ENCODE peak calls at places on chromosomes 6 and 20, in five cellular contexts. One of them, this sample, is unnamed.

GRCh38 chr20:57772349-57772964 is 62.6 kb upstream of the PMEPA1 start:
- DNase-seq in ovary: no peak
- DNase-seq in mesenchymal stem cell: no peak
- DNase-seq in CD4-positive, alpha-beta T cell: no peak
- DNase-seq in mesendoderm: peak; percentile 88
- DNase-seq in this sample: peak; percentile 30

GRCh38 chr6:163588211-163588919 is 173.8 kb downstream of the QKI start:
- DNase-seq in mesenchymal stem cell: peak; percentile 26
- DNase-seq in ovary: no peak
- DNase-seq in mesendoderm: no peak
- DNase-seq in CD4-positive, alpha-beta T cell: no peak
- DNase-seq in this sample: no peak

GRCh38 chr20:63538204-63539091 is 1.3 kb upstream of the PTK6 start:
- DNase-seq in mesendoderm: no peak
- DNase-seq in ovary: no peak
- DNase-seq in mesenchymal stem cell: peak; percentile 60
- DNase-seq in CD4-positive, alpha-beta T cell: no peak
- DNase-seq in this sample: no peak

GRCh38 chr6:151327079-151327478 is 64.3 kb downstream of the ZBTB2 start:
- DNase-seq in ovary: no peak
- DNase-seq in mesendoderm: no peak
- DNase-seq in CD4-positive, alpha-beta T cell: no peak
- DNase-seq in mesenchymal stem cell: no peak
- DNase-seq in this sample: no peak

GRCh38 chr20:43558412-43559146 is at the start of gene SGK2:
- DNase-seq in ovary: no peak
- DNase-seq in mesendoderm: peak; percentile 28
- DNase-seq in mesenchymal stem cell: peak; percentile 61
- DNase-seq in CD4-positive, alpha-beta T cell: no peak
- DNase-seq in this sample: peak; percentile 60

GRCh38 chr20:4272225-4272624 is 256.9 kb upstream of the RNF24 start:
- DNase-seq in ovary: no peak
- DNase-seq in mesenchymal stem cell: no peak
- DNase-seq in CD4-positive, alpha-beta T cell: no peak
- DNase-seq in mesendoderm: no peak
- DNase-seq in this sample: no peak

GRCh38 chr6:142856857-142857608 is 87.9 kb downstream of the HIVEP2 start:
- DNase-seq in CD4-positive, alpha-beta T cell: peak; percentile 27
- DNase-seq in ovary: no peak
- DNase-seq in mesendoderm: no peak
- DNase-seq in mesenchymal stem cell: no peak
- DNase-seq in this sample: no peak

GRCh38 chr6:140155727-140156126 is 781.3 kb upstream of the CITED2 start:
- DNase-seq in CD4-positive, alpha-beta T cell: no peak
- DNase-seq in mesenchymal stem cell: no peak
- DNase-seq in ovary: no peak
- DNase-seq in mesendoderm: no peak
- DNase-seq in this sample: no peak

GRCh38 chr20:3195607-3196230 is 8.8 kb downstream of the DDRGK1 start:
- DNase-seq in CD4-positive, alpha-beta T cell: no peak
- DNase-seq in mesenchymal stem cell: no peak
- DNase-seq in ovary: no peak
- DNase-seq in mesendoderm: no peak
- DNase-seq in this sample: no peak

GRCh38 chr6:80969439-80969838 is 783.0 kb downstream of the TENT5A start:
- DNase-seq in mesenchymal stem cell: peak; percentile 56
- DNase-seq in CD4-positive, alpha-beta T cell: no peak
- DNase-seq in mesendoderm: no peak
- DNase-seq in ovary: no peak
- DNase-seq in this sample: no peak

GRCh38 chr6:118788702-118789101 is 105.2 kb upstream of the ASF1A start:
- DNase-seq in mesendoderm: no peak
- DNase-seq in CD4-positive, alpha-beta T cell: no peak
- DNase-seq in ovary: no peak
- DNase-seq in mesenchymal stem cell: no peak
- DNase-seq in this sample: no peak

GRCh38 chr6:35725081-35725708 is 11.6 kb upstream of the ARMC12 start:
- DNase-seq in mesenchymal stem cell: no peak
- DNase-seq in mesendoderm: peak; percentile 49
- DNase-seq in ovary: no peak
- DNase-seq in CD4-positive, alpha-beta T cell: no peak
- DNase-seq in this sample: no peak
- H3K27ac ChIP-seq in mesenchymal stem cell: no peak overlapping the region
- H3K27ac ChIP-seq in mesendoderm: no peak overlapping the region
- H3K27ac ChIP-seq in ovary: peak overlapping the region; percentile 97
- H3K27ac ChIP-seq in CD4-positive, alpha-beta T cell: peak overlapping the region; percentile 75
- H3K27ac ChIP-seq in this sample: no peak overlapping the region

GRCh38 chr20:23541330-23541729 is 27.0 kb downstream of the CST9L start:
- DNase-seq in mesendoderm: no peak
- DNase-seq in ovary: no peak
- DNase-seq in mesenchymal stem cell: no peak
- DNase-seq in CD4-positive, alpha-beta T cell: no peak
- DNase-seq in this sample: no peak
- H3K27ac ChIP-seq in mesendoderm: no peak overlapping the region
- H3K27ac ChIP-seq in ovary: no peak overlapping the region
- H3K27ac ChIP-seq in mesenchymal stem cell: no peak overlapping the region
- H3K27ac ChIP-seq in CD4-positive, alpha-beta T cell: no peak overlapping the region
- H3K27ac ChIP-seq in this sample: no peak overlapping the region

GRCh38 chr6:132812756-132813172 is 1.6 kb upstream of the RPS12 start:
- DNase-seq in ovary: no peak
- DNase-seq in mesendoderm: peak; percentile 50
- DNase-seq in mesenchymal stem cell: peak; percentile 39
- DNase-seq in CD4-positive, alpha-beta T cell: no peak
- DNase-seq in this sample: no peak

GRCh38 chr6:132811276-132811675 is 3.1 kb upstream of the RPS12 start:
- DNase-seq in ovary: no peak
- DNase-seq in CD4-positive, alpha-beta T cell: no peak
- DNase-seq in mesenchymal stem cell: no peak
- DNase-seq in mesendoderm: no peak
- DNase-seq in this sample: no peak

GRCh38 chr6:132813173-132813856 is 1.1 kb upstream of the RPS12 start:
- DNase-seq in mesendoderm: peak; percentile 63
- DNase-seq in mesenchymal stem cell: peak; percentile 71
- DNase-seq in ovary: peak; percentile 50
- DNase-seq in CD4-positive, alpha-beta T cell: no peak
- DNase-seq in this sample: peak; percentile 64

GRCh38 chr6:132814716-132815570 is 574 bp downstream of the RPS12 start:
- DNase-seq in mesenchymal stem cell: no peak
- DNase-seq in mesendoderm: peak; percentile 34
- DNase-seq in CD4-positive, alpha-beta T cell: no peak
- DNase-seq in ovary: no peak
- DNase-seq in this sample: no peak

GRCh38 chr6:132812255-132812732 is 2.1 kb upstream of the RPS12 start:
- DNase-seq in ovary: no peak
- DNase-seq in CD4-positive, alpha-beta T cell: no peak
- DNase-seq in mesendoderm: no peak
- DNase-seq in mesenchymal stem cell: peak; percentile 44
- DNase-seq in this sample: no peak
- H3K27ac ChIP-seq in ovary: no peak overlapping the region
- H3K27ac ChIP-seq in CD4-positive, alpha-beta T cell: peak overlapping the region; percentile 80
- H3K27ac ChIP-seq in mesendoderm: no peak overlapping the region
- H3K27ac ChIP-seq in mesenchymal stem cell: peak overlapping the region; percentile 79
- H3K27ac ChIP-seq in this sample: no peak overlapping the region

DNA sequence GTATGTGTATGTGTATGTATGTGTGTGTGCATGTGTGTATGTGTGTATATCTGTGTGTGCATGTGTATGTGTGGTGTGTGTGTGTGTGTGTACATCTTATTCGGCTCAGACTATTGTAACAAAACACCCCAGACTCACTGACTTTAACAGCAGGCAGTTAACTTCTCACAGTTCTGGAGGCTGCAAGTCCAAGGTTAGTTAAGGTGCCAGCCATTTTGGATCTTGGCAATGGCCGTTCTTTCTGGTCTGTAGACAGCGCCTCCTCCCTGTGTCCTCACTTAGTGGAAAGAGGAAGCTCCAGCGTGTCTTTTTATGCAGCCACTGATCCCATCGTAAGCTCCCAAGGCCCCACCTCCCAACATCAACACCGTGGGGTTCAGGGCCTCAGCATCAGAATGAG is 128.3 kb upstream of the THBS2 start:
- DNase-seq in ovary: no peak
- DNase-seq in CD4-positive, alpha-beta T cell: no peak
- DNase-seq in mesenchymal stem cell: no peak
- DNase-seq in mesendoderm: no peak
- DNase-seq in this sample: no peak
- H3K27ac ChIP-seq in ovary: no peak overlapping the region
- H3K27ac ChIP-seq in CD4-positive, alpha-beta T cell: no peak overlapping the region
- H3K27ac ChIP-seq in mesenchymal stem cell: no peak overlapping the region
- H3K27ac ChIP-seq in mesendoderm: no peak overlapping the region
- H3K27ac ChIP-seq in this sample: no peak overlapping the region

DNA sequence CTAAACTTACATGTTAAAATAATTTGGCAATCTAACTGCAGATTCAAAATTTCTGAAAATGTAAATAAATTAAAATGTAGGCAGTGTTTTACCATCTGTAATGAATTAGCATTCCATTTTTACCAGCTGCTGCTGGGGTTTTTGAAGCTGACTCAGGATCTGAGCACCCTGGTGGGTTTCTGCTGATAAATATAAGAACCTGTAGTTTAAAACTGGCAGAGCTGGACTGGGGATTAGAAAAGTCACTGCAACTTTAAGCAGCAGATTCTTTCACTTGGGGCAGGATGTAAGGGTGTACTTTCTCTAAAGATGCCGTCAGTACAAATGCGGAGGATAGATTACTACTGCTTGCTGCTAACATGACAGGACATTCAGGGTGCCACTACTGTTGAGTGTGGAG is 341.8 kb downstream of the CDKAL1 start:
- DNase-seq in CD4-positive, alpha-beta T cell: no peak
- DNase-seq in mesendoderm: peak; percentile 48
- DNase-seq in ovary: no peak
- DNase-seq in mesenchymal stem cell: peak; percentile 53
- DNase-seq in this sample: peak; percentile 6
- H3K27ac ChIP-seq in CD4-positive, alpha-beta T cell: no peak overlapping the region
- H3K27ac ChIP-seq in mesendoderm: no peak overlapping the region
- H3K27ac ChIP-seq in ovary: no peak overlapping the region
- H3K27ac ChIP-seq in mesenchymal stem cell: peak overlapping the region; percentile 98
- H3K27ac ChIP-seq in this sample: peak overlapping the region; percentile 64

GRCh38 chr6:138657026-138657425 is 116.5 kb upstream of the CCDC28A start:
- DNase-seq in mesenchymal stem cell: no peak
- DNase-seq in ovary: no peak
- DNase-seq in mesendoderm: no peak
- DNase-seq in CD4-positive, alpha-beta T cell: no peak
- DNase-seq in this sample: no peak
- H3K27ac ChIP-seq in mesenchymal stem cell: no peak overlapping the region
- H3K27ac ChIP-seq in ovary: no peak overlapping the region
- H3K27ac ChIP-seq in mesendoderm: no peak overlapping the region
- H3K27ac ChIP-seq in CD4-positive, alpha-beta T cell: no peak overlapping the region
- H3K27ac ChIP-seq in this sample: no peak overlapping the region

GRCh38 chr6:154301086-154301625 is 55.4 kb downstream of the IPCEF1 start:
- DNase-seq in mesendoderm: no peak
- DNase-seq in ovary: no peak
- DNase-seq in CD4-positive, alpha-beta T cell: no peak
- DNase-seq in mesenchymal stem cell: peak; percentile 32
- DNase-seq in this sample: peak; percentile 80

GRCh38 chr6:154295733-154296132 is 60.9 kb downstream of the IPCEF1 start:
- DNase-seq in mesenchymal stem cell: no peak
- DNase-seq in ovary: no peak
- DNase-seq in CD4-positive, alpha-beta T cell: no peak
- DNase-seq in mesendoderm: no peak
- DNase-seq in this sample: no peak

GRCh38 chr6:154297711-154298110 is 58.9 kb downstream of the IPCEF1 start:
- DNase-seq in ovary: no peak
- DNase-seq in CD4-positive, alpha-beta T cell: no peak
- DNase-seq in mesendoderm: peak; percentile 54
- DNase-seq in mesenchymal stem cell: peak; percentile 27
- DNase-seq in this sample: peak; percentile 74

GRCh38 chr6:154298297-154298696 is 58.3 kb downstream of the IPCEF1 start:
- DNase-seq in mesendoderm: no peak
- DNase-seq in CD4-positive, alpha-beta T cell: no peak
- DNase-seq in mesenchymal stem cell: peak; percentile 27
- DNase-seq in ovary: no peak
- DNase-seq in this sample: no peak

DNA sequence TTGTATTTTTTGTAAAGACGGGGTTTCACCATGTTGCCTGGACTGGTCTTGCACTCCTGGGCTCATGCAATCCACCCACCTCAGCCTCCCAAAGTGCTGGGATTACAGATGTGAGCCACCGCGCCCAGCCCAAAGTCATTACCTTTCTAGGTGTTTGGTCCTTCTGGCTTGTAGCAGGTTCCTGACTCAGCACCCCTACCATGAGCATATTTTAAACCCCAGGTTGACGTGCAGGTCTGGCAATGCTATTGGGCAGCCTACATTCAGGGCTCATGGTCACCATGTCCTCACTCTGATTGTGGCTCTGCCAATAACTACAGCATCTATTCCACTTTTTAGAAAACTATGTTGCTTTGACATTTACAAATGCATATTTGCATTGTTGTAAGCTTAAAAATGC is 59.4 kb downstream of the IPCEF1 start:
- DNase-seq in mesendoderm: no peak
- DNase-seq in mesenchymal stem cell: no peak
- DNase-seq in ovary: no peak
- DNase-seq in CD4-positive, alpha-beta T cell: no peak
- DNase-seq in this sample: peak; percentile 59
- H3K27ac ChIP-seq in mesendoderm: no peak overlapping the region
- H3K27ac ChIP-seq in mesenchymal stem cell: no peak overlapping the region
- H3K27ac ChIP-seq in ovary: no peak overlapping the region
- H3K27ac ChIP-seq in CD4-positive, alpha-beta T cell: no peak overlapping the region
- H3K27ac ChIP-seq in this sample: no peak overlapping the region

This sample was measured in trophoblast cell.